ENCODE peak calls at places on chromosomes 7 and 10, in six cellular contexts. C is transverse colon, N is cardiac muscle cell, W is esophagus squamous epithelium, A is IMR-90, T is lower lobe of right lung. R is an unnamed sample.

GRCh38 chr7:87874066-87874465 is 2.1 kb downstream of the SLC25A40 start:
- DNase-seq in N (no peak), W (no peak), C (no peak), T (no peak), A (no peak), R (no peak)

GRCh38 chr10:85145966-85146365 is 817.6 kb downstream of the CCSER2 start:
- DNase-seq in W (no peak), T (no peak), N (no peak), C (no peak), A (no peak), R (no peak)

GRCh38 chr10:8248868-8249267 is 194.4 kb downstream of the GATA3 start:
- DNase-seq in T (no peak), C (no peak), A (no peak), N (no peak), W (no peak), R (no peak)

GRCh38 chr7:44282601-44283171 is 42.7 kb downstream of the CAMK2B start:
- DNase-seq in W (no peak), C (peak; percentile 3), A (no peak), N (no peak), T (peak; percentile 24), R (no peak)

GRCh38 chr7:127158659-127159058 is 94.1 kb downstream of the GRM8 start:
- DNase-seq in T (no peak), N (no peak), A (no peak), C (no peak), W (no peak), R (peak; percentile 1)

GRCh38 chr10:53846809-53847208 is 954.2 kb downstream of the PCDH15 start:
- DNase-seq in N (no peak), A (no peak), C (no peak), T (no peak), W (no peak), R (no peak)

GRCh38 chr10:29849434-29849833 is 210.0 kb downstream of the JCAD start:
- DNase-seq in C (no peak), W (no peak), A (peak; percentile 95), N (peak; percentile 94), T (no peak), R (no peak)

GRCh38 chr7:37448057-37448636 is 517 bp downstream of the ELMO1 start:
- DNase-seq in W (no peak), N (no peak), C (peak; percentile 17), T (no peak), A (no peak), R (no peak)

GRCh38 chr7:155298288-155298833 is 683 bp downstream of the INSIG1 start:
- DNase-seq in N (no peak), T (no peak), A (no peak), W (no peak), C (no peak), R (no peak)

GRCh38 chr10:70480254-70480861 is 1.8 kb downstream of the PALD1 start:
- DNase-seq in W (no peak), T (no peak), C (peak; percentile 46), N (no peak), A (no peak), R (no peak)

GRCh38 chr10:9656386-9656785 is 1361.3 kb upstream of the CELF2 start:
- DNase-seq in A (no peak), N (no peak), C (no peak), T (no peak), W (no peak), R (peak; percentile 58)

GRCh38 chr7:42262907-42263466 is 26.0 kb upstream of the GLI3 start:
- DNase-seq in N (peak; percentile 58), A (peak; percentile 70), T (no peak), C (peak; percentile 36), W (no peak), R (peak; percentile 88)

GRCh38 chr7:154789404-154789803 is 213.5 kb downstream of the PAXIP1 start:
- DNase-seq in W (no peak), A (no peak), N (no peak), C (no peak), T (no peak), R (no peak)

GRCh38 chr10:1293636-1294440 is 237.7 kb downstream of the WDR37 start:
- DNase-seq in C (no peak), T (no peak), N (no peak), A (no peak), W (no peak), R (no peak)

DNA sequence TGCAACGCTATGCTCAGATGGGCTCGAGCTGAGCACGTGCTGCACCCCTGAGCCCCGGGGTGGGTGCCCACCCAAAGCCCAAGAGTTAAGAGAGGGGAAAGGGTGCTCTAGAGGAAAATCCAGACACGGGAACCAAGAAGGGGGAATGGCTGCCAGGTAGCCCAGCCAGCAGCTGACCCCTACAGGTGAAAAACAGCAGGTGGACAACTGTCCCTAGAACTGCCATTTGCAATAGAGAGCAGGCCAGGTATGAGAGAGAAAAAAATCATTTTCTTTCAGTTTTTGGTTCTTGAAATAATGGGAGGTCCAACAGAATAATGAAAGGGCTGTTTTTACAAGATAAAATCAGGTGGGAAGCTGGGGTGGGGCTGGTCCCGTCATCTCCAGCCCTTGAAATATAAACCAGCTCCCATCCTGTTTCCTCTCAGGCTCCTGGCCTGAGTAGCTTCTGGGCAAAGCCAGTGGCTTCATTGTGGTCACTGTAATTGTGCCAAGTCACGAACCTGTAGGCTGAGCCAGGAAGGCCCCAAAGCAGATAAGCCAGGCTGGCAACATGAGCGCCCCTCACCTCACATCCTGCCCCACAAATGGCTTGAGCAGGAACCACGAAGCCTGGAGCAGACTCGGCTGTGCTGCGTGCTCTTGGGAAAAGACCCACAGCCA is 257.8 kb downstream of the SNX10 start:
- DNase-seq in T (no peak), C (no peak), N (no peak), A (no peak), W (no peak), R (no peak)
- TF ChIP-seq CTCF in T (no peak), C (no peak), N (no peak), A (no peak), W (no peak), R (no peak)

GRCh38 chr7:78780560-78780959 is 672.9 kb downstream of the MAGI2 start:
- DNase-seq in W (no peak), N (no peak), T (no peak), A (no peak), C (no peak), R (no peak)
- H3K4me3 ChIP-seq in W (no peak overlapping the region), N (no peak overlapping the region), T (no peak overlapping the region), A (no peak overlapping the region), C (no peak overlapping the region), R (no peak overlapping the region)

GRCh38 chr7:101172005-101172853 is 6.9 kb upstream of the VGF start:
- DNase-seq in T (no peak), A (no peak), W (no peak), N (no peak), C (no peak), R (no peak)
- H3K27me3 ChIP-seq in T (peaks cover 100% of the 10 kb centered on the region), A (peaks cover 80% of the 10 kb centered on the region), W (peaks cover 58% of the 10 kb centered on the region), N (peaks cover 100% of the 10 kb centered on the region), C (peaks cover 100% of the 10 kb centered on the region), R (peaks cover 57% of the 10 kb centered on the region)

GRCh38 chr10:91627344-91628102 is 5.3 kb downstream of the PPP1R3C start:
- DNase-seq in A (no peak), N (no peak), C (no peak), W (no peak), T (no peak), R (no peak)
- TF ChIP-seq CTCF in A (peak; percentile 8), N (no peak), C (no peak), W (no peak), T (no peak), R (no peak)

GRCh38 chr7:137847418-137848050 is 760 bp upstream of the DGKI start:
- DNase-seq in W (no peak), N (peak; percentile 30), T (no peak), C (no peak), A (no peak), R (no peak)
- H3K4me3 ChIP-seq in W (peak overlapping the region; percentile 10), N (peak overlapping the region; percentile 46), T (peak overlapping the region; percentile 33), C (peak overlapping the region; percentile 31), A (no peak overlapping the region), R (no peak overlapping the region)

GRCh38 chr7:27123477-27124053 is 7.0 kb downstream of the HOXA4 start:
- DNase-seq in T (no peak), W (no peak), C (no peak), A (no peak), N (no peak), R (no peak)

GRCh38 chr7:27124096-27124978 is 6.2 kb downstream of the HOXA4 start:
- DNase-seq in T (no peak), A (peak; percentile 97), W (no peak), C (peak; percentile 46), N (no peak), R (no peak)

GRCh38 chr7:27122075-27122910 is 8.3 kb downstream of the HOXA4 start:
- DNase-seq in C (peak; percentile 83), W (no peak), A (peak; percentile 41), T (no peak), N (no peak), R (no peak)

GRCh38 chr7:27121656-27122055 is 8.9 kb downstream of the HOXA4 start:
- DNase-seq in N (no peak), C (no peak), T (no peak), A (peak; percentile 23), W (no peak), R (no peak)

GRCh38 chr7:27123021-27123476 is 7.5 kb downstream of the HOXA4 start:
- DNase-seq in C (no peak), T (no peak), W (no peak), A (peak; percentile 67), N (no peak), R (no peak)
- H3K27me3 ChIP-seq in C (no peaks in the 10 kb centered on the region), T (peaks cover 20% of the 10 kb centered on the region), W (no peaks in the 10 kb centered on the region), A (no peaks in the 10 kb centered on the region), N (peaks cover 100% of the 10 kb centered on the region), R (peaks cover 78% of the 10 kb centered on the region)

GRCh38 chr7:50159154-50159553 is 66.1 kb upstream of the ZPBP start:
- DNase-seq in T (no peak), N (no peak), A (no peak), C (no peak), W (no peak), R (no peak)
- TF ChIP-seq CTCF in T (no peak), N (no peak), A (no peak), C (no peak), W (no peak), R (no peak)

DNA sequence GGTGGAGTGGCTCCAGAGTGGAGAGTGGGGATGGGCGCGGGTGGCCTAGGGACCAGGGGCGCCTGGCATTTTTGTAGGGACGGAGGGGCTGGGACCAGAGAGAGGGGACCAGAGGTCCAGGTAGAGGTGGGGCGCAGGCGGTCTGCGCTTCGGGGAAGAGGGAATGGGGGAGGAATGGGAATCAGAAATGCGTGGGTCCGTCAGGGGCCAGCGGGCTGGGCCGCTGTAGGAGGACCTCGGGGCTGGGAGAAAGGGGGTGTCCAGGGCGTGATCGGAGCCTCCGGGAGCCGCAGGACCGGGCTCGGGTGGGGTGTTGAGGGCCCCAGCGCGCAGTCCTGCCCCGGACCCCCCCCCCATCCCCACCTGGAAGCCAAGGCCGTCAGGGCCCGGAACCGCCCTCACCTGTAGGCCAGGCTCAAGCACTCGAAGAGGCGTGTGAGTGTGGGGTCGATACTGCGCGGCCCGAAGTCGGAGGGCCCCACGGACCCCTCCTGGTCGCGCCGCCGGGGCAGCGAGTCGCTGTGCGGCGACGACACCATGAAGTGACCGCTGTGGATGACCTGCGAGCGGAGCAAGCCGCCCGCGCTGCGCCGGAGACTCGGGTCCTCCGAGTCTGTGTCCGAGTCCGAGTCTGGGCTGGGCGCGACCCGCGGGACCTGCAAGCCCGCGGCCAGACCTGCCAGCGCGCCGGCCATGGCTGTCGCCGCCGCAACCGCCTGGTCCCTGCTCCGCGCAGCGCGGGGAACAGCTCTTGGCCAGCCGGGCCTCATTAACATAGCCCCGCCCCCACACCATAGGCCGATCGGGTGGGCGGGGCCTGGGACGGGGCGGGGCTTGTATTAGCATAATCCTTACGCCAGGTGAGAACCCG is at the start of gene MLXIPL:
- DNase-seq in W (no peak), T (peak; percentile 93), A (no peak), N (peak; percentile 53), C (peak; percentile 91), R (peak; percentile 51)
- H3K4me3 ChIP-seq in W (peak within 1 kb of the TSS; percentile 32), T (peak within 1 kb of the TSS; percentile 60), A (peak within 1 kb of the TSS; percentile 46), N (peak within 1 kb of the TSS; percentile 46), C (peak within 1 kb of the TSS; percentile 57), R (peak within 1 kb of the TSS; percentile 41)